ENCODE peak calls at places on chromosomes 13 and 19, in seven cellular contexts. B, K, O, C, P, F and J are unnamed samples.

GRCh38 chr13:52599037-52599852 is 43.0 kb upstream of the HNRNPA1L2 start:
- DNase-seq in O (no peak), K (no peak), B (no peak), P (no peak), F (no peak), C (no peak), J (no peak)

GRCh38 chr19:3132971-3133792 is 2.7 kb upstream of the GNA15 start:
- DNase-seq in K (peak), B (no peak), F (peak), O (no peak), P (no peak), C (peak), J (no peak)

GRCh38 chr19:18183529-18183928 is 9.5 kb upstream of the MPV17L2 start:
- DNase-seq in C (no peak), P (no peak), K (no peak), F (no peak), B (no peak), O (no peak), J (no peak)

GRCh38 chr13:23254506-23254905 is 73.7 kb downstream of the SGCG start:
- DNase-seq in C (no peak), B (no peak), F (no peak), K (no peak), P (no peak), O (no peak), J (no peak)

GRCh38 chr13:73522937-73523336 is 464.1 kb downstream of the KLF5 start:
- DNase-seq in B (no peak), P (no peak), K (no peak), C (no peak), F (no peak), O (no peak), J (no peak)

GRCh38 chr19:24040621-24041020 is 46.4 kb upstream of the ZNF254 start:
- DNase-seq in K (no peak), B (no peak), C (no peak), O (no peak), P (no peak), F (no peak), J (no peak)

GRCh38 chr19:19451429-19452240 is 46.2 kb downstream of the GATAD2A start:
- DNase-seq in O (no peak), P (no peak), F (peak), B (no peak), C (peak), K (no peak), J (no peak)

GRCh38 chr19:27652281-27652680 is 1560.7 kb downstream of the UQCRFS1 start:
- DNase-seq in O (no peak), C (no peak), F (no peak), B (no peak), P (no peak), K (no peak), J (no peak)

GRCh38 chr13:70386919-70387318 is 278.7 kb upstream of the KLHL1 start:
- DNase-seq in O (no peak), P (no peak), F (no peak), C (no peak), K (no peak), B (no peak), J (no peak)

GRCh38 chr13:99360696-99361095 is 53.5 kb upstream of the GPR183 start:
- DNase-seq in O (no peak), B (no peak), C (no peak), F (no peak), K (no peak), P (no peak), J (no peak)

GRCh38 chr13:27808866-27809546 is 16.7 kb downstream of the GSX1 start:
- DNase-seq in F (no peak), P (no peak), K (no peak), B (no peak), O (no peak), C (no peak), J (no peak)

GRCh38 chr13:33230178-33230881 is 55.2 kb downstream of the STARD13 start:
- DNase-seq in K (no peak), C (no peak), P (no peak), O (no peak), F (no peak), B (no peak), J (no peak)

GRCh38 chr13:49374585-49375290 is 69.1 kb downstream of the CAB39L start:
- DNase-seq in F (no peak), C (peak), B (no peak), P (no peak), K (no peak), O (no peak), J (no peak)

GRCh38 chr13:77952276-77952675 is 33.6 kb upstream of the EDNRB start:
- DNase-seq in B (no peak), C (no peak), O (no peak), P (no peak), F (no peak), K (no peak), J (no peak)

GRCh38 chr19:17086129-17086528 is 10.6 kb downstream of the MYO9B start:
- DNase-seq in F (no peak), C (no peak), B (no peak), K (no peak), P (no peak), O (no peak), J (no peak)

GRCh38 chr13:83312194-83312593 is 570.1 kb downstream of the SLITRK1 start:
- DNase-seq in F (no peak), P (no peak), K (no peak), O (no peak), C (no peak), B (no peak), J (no peak)

GRCh38 chr19:33621811-33622504 is at the start of gene CHST8:
- DNase-seq in P (no peak), C (no peak), K (no peak), B (no peak), O (no peak), F (no peak), J (no peak)

GRCh38 chr13:40329682-40330485 is 336.6 kb downstream of the FOXO1 start:
- DNase-seq in C (no peak), O (no peak), K (no peak), B (no peak), P (no peak), F (no peak), J (no peak)

GRCh38 chr13:23724196-23724970 is 154.2 kb downstream of the TNFRSF19 start:
- DNase-seq in F (no peak), O (no peak), C (no peak), P (no peak), K (no peak), B (no peak), J (no peak)

GRCh38 chr19:35018379-35018778 is 11.9 kb upstream of the SCN1B start:
- DNase-seq in F (no peak), C (no peak), B (no peak), P (no peak), O (no peak), K (no peak), J (no peak)

GRCh38 chr13:102839462-102839861 is 6.4 kb upstream of the ERCC5 start:
- DNase-seq in K (no peak), F (no peak), P (no peak), B (no peak), C (no peak), O (no peak), J (no peak)

GRCh38 chr13:33281951-33282595 is 3.5 kb downstream of the STARD13 start:
- DNase-seq in K (no peak), F (no peak), B (no peak), O (no peak), P (no peak), C (no peak), J (no peak)

GRCh38 chr13:33976965-33977364 is 159.0 kb downstream of the RFC3 start:
- DNase-seq in F (no peak), B (no peak), O (no peak), P (no peak), C (no peak), K (no peak), J (no peak)

GRCh38 chr13:20702530-20702929 is 969 bp upstream of the IL17D start:
- DNase-seq in P (no peak), B (no peak), O (no peak), K (no peak), F (no peak), C (no peak), J (no peak)

GRCh38 chr13:25827986-25828385 is 223.8 kb downstream of the SHISA2 start:
- DNase-seq in K (no peak), F (no peak), O (no peak), P (no peak), C (no peak), B (no peak), J (no peak)

GRCh38 chr19:10823690-10824089 is 12.3 kb downstream of the TMED1 start:
- DNase-seq in C (no peak), P (no peak), B (no peak), K (no peak), O (no peak), F (no peak), J (no peak)

GRCh38 chr19:2315818-2316353 is 7.9 kb upstream of the LINGO3 start:
- DNase-seq in F (no peak), K (no peak), C (peak), B (no peak), P (peak), O (no peak), J (no peak)

GRCh38 chr19:53621885-53622710 is 9.7 kb upstream of the DPRX start:
- DNase-seq in B (no peak), P (no peak), C (no peak), K (no peak), O (no peak), F (no peak), J (no peak)